ENCODE peak calls at places on chromosomes 12 and 14, in eight cellular contexts. One of them, this sample, is unnamed.

GRCh38 chr14:61517861-61518802 is 177.2 kb upstream of the HIF1A start:
- DNase-seq in RWPE1: no peak
- DNase-seq in MV-4-11: no peak
- DNase-seq in endothelial cell of umbilical vein: peak
- DNase-seq in GM10248: peak
- DNase-seq in NCI-H69: no peak
- DNase-seq in stimulated activated CD8-positive, alpha-beta memory T cell treated with anti-CD3 and anti-CD28 coated beads, Interleukin-15, amount 100 ng/mL, for 1 hour: no peak
- DNase-seq in NCI-H1105: no peak
- DNase-seq in this sample: no peak

GRCh38 chr14:70782361-70782760 is 27.0 kb downstream of the MAP3K9 start:
- DNase-seq in RWPE1: peak
- DNase-seq in MV-4-11: peak
- DNase-seq in endothelial cell of umbilical vein: no peak
- DNase-seq in GM10248: no peak
- DNase-seq in NCI-H69: no peak
- DNase-seq in stimulated activated CD8-positive, alpha-beta memory T cell treated with anti-CD3 and anti-CD28 coated beads, Interleukin-15, amount 100 ng/mL, for 1 hour: no peak
- DNase-seq in NCI-H1105: no peak
- DNase-seq in this sample: peak

GRCh38 chr12:68240975-68241374 is 12.4 kb downstream of the IL22 start:
- DNase-seq in RWPE1: no peak
- DNase-seq in MV-4-11: peak
- DNase-seq in endothelial cell of umbilical vein: peak
- DNase-seq in GM10248: peak
- DNase-seq in NCI-H69: peak
- DNase-seq in stimulated activated CD8-positive, alpha-beta memory T cell treated with anti-CD3 and anti-CD28 coated beads, Interleukin-15, amount 100 ng/mL, for 1 hour: peak
- DNase-seq in NCI-H1105: no peak
- DNase-seq in this sample: peak

GRCh38 chr14:37623971-37624370 is 28.5 kb downstream of the TTC6 start:
- DNase-seq in RWPE1: peak
- DNase-seq in MV-4-11: no peak
- DNase-seq in endothelial cell of umbilical vein: no peak
- DNase-seq in GM10248: no peak
- DNase-seq in NCI-H69: no peak
- DNase-seq in stimulated activated CD8-positive, alpha-beta memory T cell treated with anti-CD3 and anti-CD28 coated beads, Interleukin-15, amount 100 ng/mL, for 1 hour: no peak
- DNase-seq in NCI-H1105: no peak
- DNase-seq in this sample: no peak

GRCh38 chr14:53016919-53017318 is 66.1 kb upstream of the FERMT2 start:
- DNase-seq in RWPE1: no peak
- DNase-seq in MV-4-11: no peak
- DNase-seq in endothelial cell of umbilical vein: no peak
- DNase-seq in GM10248: no peak
- DNase-seq in NCI-H69: no peak
- DNase-seq in stimulated activated CD8-positive, alpha-beta memory T cell treated with anti-CD3 and anti-CD28 coated beads, Interleukin-15, amount 100 ng/mL, for 1 hour: no peak
- DNase-seq in NCI-H1105: no peak
- DNase-seq in this sample: no peak

GRCh38 chr14:74974364-74975058 is 19.1 kb upstream of the PGF start:
- DNase-seq in RWPE1: no peak
- DNase-seq in MV-4-11: no peak
- DNase-seq in endothelial cell of umbilical vein: no peak
- DNase-seq in GM10248: no peak
- DNase-seq in NCI-H69: peak
- DNase-seq in stimulated activated CD8-positive, alpha-beta memory T cell treated with anti-CD3 and anti-CD28 coated beads, Interleukin-15, amount 100 ng/mL, for 1 hour: no peak
- DNase-seq in NCI-H1105: no peak
- DNase-seq in this sample: no peak

GRCh38 chr14:24160499-24160849 is 591 bp upstream of the IRF9 start:
- DNase-seq in RWPE1: no peak
- DNase-seq in MV-4-11: no peak
- DNase-seq in endothelial cell of umbilical vein: no peak
- DNase-seq in GM10248: no peak
- DNase-seq in NCI-H69: no peak
- DNase-seq in stimulated activated CD8-positive, alpha-beta memory T cell treated with anti-CD3 and anti-CD28 coated beads, Interleukin-15, amount 100 ng/mL, for 1 hour: no peak
- DNase-seq in NCI-H1105: no peak
- DNase-seq in this sample: no peak

GRCh38 chr12:49535921-49536525 is 2.8 kb upstream of the KCNH3 start:
- DNase-seq in RWPE1: no peak
- DNase-seq in MV-4-11: no peak
- DNase-seq in endothelial cell of umbilical vein: no peak
- DNase-seq in GM10248: no peak
- DNase-seq in NCI-H69: peak
- DNase-seq in stimulated activated CD8-positive, alpha-beta memory T cell treated with anti-CD3 and anti-CD28 coated beads, Interleukin-15, amount 100 ng/mL, for 1 hour: no peak
- DNase-seq in NCI-H1105: no peak
- DNase-seq in this sample: no peak

GRCh38 chr12:79522657-79523386 is 167.9 kb downstream of the PAWR start:
- DNase-seq in RWPE1: no peak
- DNase-seq in MV-4-11: no peak
- DNase-seq in endothelial cell of umbilical vein: no peak
- DNase-seq in GM10248: no peak
- DNase-seq in NCI-H69: peak
- DNase-seq in stimulated activated CD8-positive, alpha-beta memory T cell treated with anti-CD3 and anti-CD28 coated beads, Interleukin-15, amount 100 ng/mL, for 1 hour: no peak
- DNase-seq in NCI-H1105: no peak
- DNase-seq in this sample: no peak

GRCh38 chr14:79602742-79603141 is 608.6 kb downstream of the DIO2 start:
- DNase-seq in RWPE1: no peak
- DNase-seq in MV-4-11: no peak
- DNase-seq in endothelial cell of umbilical vein: no peak
- DNase-seq in GM10248: no peak
- DNase-seq in NCI-H69: peak
- DNase-seq in stimulated activated CD8-positive, alpha-beta memory T cell treated with anti-CD3 and anti-CD28 coated beads, Interleukin-15, amount 100 ng/mL, for 1 hour: no peak
- DNase-seq in NCI-H1105: no peak
- DNase-seq in this sample: no peak

GRCh38 chr12:98058838-98059237 is 456.6 kb upstream of the TMPO start:
- DNase-seq in RWPE1: no peak
- DNase-seq in MV-4-11: no peak
- DNase-seq in endothelial cell of umbilical vein: no peak
- DNase-seq in GM10248: no peak
- DNase-seq in NCI-H69: peak
- DNase-seq in stimulated activated CD8-positive, alpha-beta memory T cell treated with anti-CD3 and anti-CD28 coated beads, Interleukin-15, amount 100 ng/mL, for 1 hour: no peak
- DNase-seq in NCI-H1105: no peak
- DNase-seq in this sample: no peak

GRCh38 chr12:124548854-124549378 is 18.5 kb downstream of the NCOR2 start:
- DNase-seq in RWPE1: no peak
- DNase-seq in MV-4-11: peak
- DNase-seq in endothelial cell of umbilical vein: peak
- DNase-seq in GM10248: no peak
- DNase-seq in NCI-H69: no peak
- DNase-seq in stimulated activated CD8-positive, alpha-beta memory T cell treated with anti-CD3 and anti-CD28 coated beads, Interleukin-15, amount 100 ng/mL, for 1 hour: no peak
- DNase-seq in NCI-H1105: no peak
- DNase-seq in this sample: peak

GRCh38 chr14:80491131-80491530 is 279.8 kb upstream of the DIO2 start:
- DNase-seq in RWPE1: no peak
- DNase-seq in MV-4-11: peak
- DNase-seq in endothelial cell of umbilical vein: peak
- DNase-seq in GM10248: no peak
- DNase-seq in NCI-H69: peak
- DNase-seq in stimulated activated CD8-positive, alpha-beta memory T cell treated with anti-CD3 and anti-CD28 coated beads, Interleukin-15, amount 100 ng/mL, for 1 hour: no peak
- DNase-seq in NCI-H1105: no peak
- DNase-seq in this sample: peak

GRCh38 chr12:73625226-73625625 is 912.4 kb upstream of the ATXN7L3B start:
- DNase-seq in RWPE1: no peak
- DNase-seq in MV-4-11: no peak
- DNase-seq in endothelial cell of umbilical vein: no peak
- DNase-seq in GM10248: no peak
- DNase-seq in NCI-H69: no peak
- DNase-seq in stimulated activated CD8-positive, alpha-beta memory T cell treated with anti-CD3 and anti-CD28 coated beads, Interleukin-15, amount 100 ng/mL, for 1 hour: no peak
- DNase-seq in NCI-H1105: no peak
- DNase-seq in this sample: no peak

GRCh38 chr12:49034287-49034622 is 15.7 kb upstream of the PRKAG1 start:
- DNase-seq in RWPE1: no peak
- DNase-seq in MV-4-11: no peak
- DNase-seq in endothelial cell of umbilical vein: no peak
- DNase-seq in GM10248: no peak
- DNase-seq in NCI-H69: no peak
- DNase-seq in stimulated activated CD8-positive, alpha-beta memory T cell treated with anti-CD3 and anti-CD28 coated beads, Interleukin-15, amount 100 ng/mL, for 1 hour: no peak
- DNase-seq in NCI-H1105: no peak
- DNase-seq in this sample: no peak

GRCh38 chr12:106873983-106874382 is 81.7 kb upstream of the TMEM263 start:
- DNase-seq in RWPE1: no peak
- DNase-seq in MV-4-11: peak
- DNase-seq in endothelial cell of umbilical vein: no peak
- DNase-seq in GM10248: no peak
- DNase-seq in NCI-H69: no peak
- DNase-seq in stimulated activated CD8-positive, alpha-beta memory T cell treated with anti-CD3 and anti-CD28 coated beads, Interleukin-15, amount 100 ng/mL, for 1 hour: no peak
- DNase-seq in NCI-H1105: no peak
- DNase-seq in this sample: no peak

GRCh38 chr12:95017482-95017881 is 14.0 kb upstream of the NDUFA12 start:
- DNase-seq in RWPE1: no peak
- DNase-seq in MV-4-11: peak
- DNase-seq in endothelial cell of umbilical vein: no peak
- DNase-seq in GM10248: no peak
- DNase-seq in NCI-H69: no peak
- DNase-seq in stimulated activated CD8-positive, alpha-beta memory T cell treated with anti-CD3 and anti-CD28 coated beads, Interleukin-15, amount 100 ng/mL, for 1 hour: no peak
- DNase-seq in NCI-H1105: no peak
- DNase-seq in this sample: no peak

GRCh38 chr14:64513271-64513670 is 8.7 kb downstream of the ZBTB1 start:
- DNase-seq in RWPE1: no peak
- DNase-seq in MV-4-11: no peak
- DNase-seq in endothelial cell of umbilical vein: no peak
- DNase-seq in GM10248: no peak
- DNase-seq in NCI-H69: no peak
- DNase-seq in stimulated activated CD8-positive, alpha-beta memory T cell treated with anti-CD3 and anti-CD28 coated beads, Interleukin-15, amount 100 ng/mL, for 1 hour: no peak
- DNase-seq in NCI-H1105: no peak
- DNase-seq in this sample: no peak

GRCh38 chr12:111438501-111438900 is 32.8 kb downstream of the SH2B3 start:
- DNase-seq in RWPE1: peak
- DNase-seq in MV-4-11: peak
- DNase-seq in endothelial cell of umbilical vein: peak
- DNase-seq in GM10248: no peak
- DNase-seq in NCI-H69: peak
- DNase-seq in stimulated activated CD8-positive, alpha-beta memory T cell treated with anti-CD3 and anti-CD28 coated beads, Interleukin-15, amount 100 ng/mL, for 1 hour: peak
- DNase-seq in NCI-H1105: peak
- DNase-seq in this sample: peak

GRCh38 chr12:57055834-57056233 is 5.9 kb upstream of the MYO1A start:
- DNase-seq in RWPE1: no peak
- DNase-seq in MV-4-11: peak
- DNase-seq in endothelial cell of umbilical vein: no peak
- DNase-seq in GM10248: no peak
- DNase-seq in NCI-H69: no peak
- DNase-seq in stimulated activated CD8-positive, alpha-beta memory T cell treated with anti-CD3 and anti-CD28 coated beads, Interleukin-15, amount 100 ng/mL, for 1 hour: no peak
- DNase-seq in NCI-H1105: no peak
- DNase-seq in this sample: no peak

GRCh38 chr14:94174622-94175402 is 690 bp downstream of the PPP4R4 start:
- DNase-seq in RWPE1: no peak
- DNase-seq in MV-4-11: no peak
- DNase-seq in endothelial cell of umbilical vein: no peak
- DNase-seq in GM10248: no peak
- DNase-seq in NCI-H69: peak
- DNase-seq in stimulated activated CD8-positive, alpha-beta memory T cell treated with anti-CD3 and anti-CD28 coated beads, Interleukin-15, amount 100 ng/mL, for 1 hour: no peak
- DNase-seq in NCI-H1105: no peak
- DNase-seq in this sample: no peak

GRCh38 chr12:93766802-93767523 is 89.8 kb downstream of the CRADD start:
- DNase-seq in RWPE1: peak
- DNase-seq in MV-4-11: peak
- DNase-seq in endothelial cell of umbilical vein: peak
- DNase-seq in GM10248: peak
- DNase-seq in NCI-H69: peak
- DNase-seq in stimulated activated CD8-positive, alpha-beta memory T cell treated with anti-CD3 and anti-CD28 coated beads, Interleukin-15, amount 100 ng/mL, for 1 hour: no peak
- DNase-seq in NCI-H1105: no peak
- DNase-seq in this sample: peak